ENCODE peak calls at places on chromosomes 7 and 10, in five cellular contexts. N is ovary, H is AG04450, L is upper lobe of left lung, V is ascending aorta. R is an unnamed sample.

GRCh38 chr7:18384491-18385143 is 110.9 kb upstream of the HDAC9 start:
- DNase-seq in V (no peak), N (no peak), L (no peak), H (no peak), R (no peak)

GRCh38 chr10:128958881-128959690 is 508.0 kb upstream of the MGMT start:
- DNase-seq in H (no peak), L (no peak), N (no peak), V (no peak), R (no peak)

GRCh38 chr7:27866828-27867227 is 126.9 kb downstream of the TAX1BP1 start:
- DNase-seq in L (no peak), N (no peak), V (no peak), H (no peak), R (no peak)

GRCh38 chr10:68096913-68097509 is 12.3 kb upstream of the MYPN start:
- DNase-seq in V (no peak), N (peak; percentile 27), L (no peak), H (no peak), R (no peak)

GRCh38 chr10:5411941-5412276 is 448 bp upstream of the NET1 start:
- DNase-seq in N (no peak), L (no peak), H (no peak), V (no peak), R (no peak)

GRCh38 chr7:118844748-118845147 is 620.2 kb downstream of the ANKRD7 start:
- DNase-seq in V (no peak), H (no peak), L (no peak), N (no peak), R (no peak)

GRCh38 chr10:68870545-68871104 is 30.5 kb upstream of the DDX50 start:
- DNase-seq in L (no peak), H (no peak), N (no peak), V (no peak), R (no peak)

GRCh38 chr7:16098585-16099179 is 322.7 kb downstream of the CRPPA start:
- DNase-seq in V (no peak), L (no peak), H (no peak), N (no peak), R (no peak)

GRCh38 chr10:108653466-108653865 is 1269.8 kb downstream of the XPNPEP1 start:
- DNase-seq in V (no peak), N (no peak), L (no peak), H (no peak), R (no peak)

GRCh38 chr10:68106656-68107055 is 2.6 kb upstream of the MYPN start:
- DNase-seq in N (no peak), V (no peak), L (no peak), H (peak; percentile 73), R (no peak)

GRCh38 chr10:58359541-58359940 is 24.7 kb downstream of the UBE2D1 start:
- DNase-seq in L (no peak), V (no peak), N (no peak), H (no peak), R (no peak)

GRCh38 chr10:100886946-100887345 is 25.8 kb upstream of the SLF2 start:
- DNase-seq in N (peak; percentile 78), H (no peak), L (no peak), V (no peak), R (no peak)

GRCh38 chr10:63766766-63767505 is 245.7 kb downstream of the REEP3 start:
- DNase-seq in L (no peak), N (no peak), H (no peak), V (no peak), R (no peak)

GRCh38 chr7:88169717-88170320 is 50.0 kb downstream of the SRI start:
- DNase-seq in N (no peak), L (no peak), H (no peak), V (no peak), R (no peak)

GRCh38 chr7:21256310-21256877 is 171.5 kb upstream of the SP4 start:
- DNase-seq in H (no peak), L (no peak), V (no peak), N (no peak), R (no peak)

GRCh38 chr7:140478361-140479061 is 794 bp downstream of the MKRN1 start:
- DNase-seq in L (no peak), H (no peak), V (no peak), N (peak; percentile 41), R (no peak)

GRCh38 chr7:104979167-104979841 is 34.7 kb upstream of the KMT2E start:
- DNase-seq in L (no peak), V (no peak), H (no peak), N (peak; percentile 34), R (no peak)

GRCh38 chr10:24463683-24464426 is 254.9 kb downstream of the KIAA1217 start:
- DNase-seq in H (peak; percentile 88), L (no peak), N (no peak), V (no peak), R (no peak)

GRCh38 chr10:78045237-78045636 is 11.6 kb downstream of the RPS24 start:
- DNase-seq in H (no peak), N (no peak), V (no peak), L (no peak), R (peak; percentile 35)

GRCh38 chr7:35908305-35909223 is 107.7 kb downstream of the SEPTIN7 start:
- DNase-seq in V (no peak), N (no peak), H (no peak), L (no peak), R (peak; percentile 71)

GRCh38 chr10:86446424-86446823 is 75.2 kb downstream of the WAPL start:
- DNase-seq in N (no peak), V (no peak), H (no peak), L (no peak), R (no peak)

GRCh38 chr7:102061981-102062390 is 224.7 kb upstream of the SH2B2 start:
- DNase-seq in L (no peak), H (no peak), N (no peak), V (no peak), R (no peak)

GRCh38 chr7:30556854-30557644 is 37.6 kb upstream of the GARS1 start:
- DNase-seq in V (no peak), L (no peak), N (no peak), H (no peak), R (no peak)

GRCh38 chr7:132161231-132161915 is 414.9 kb downstream of the PLXNA4 start:
- DNase-seq in L (peak; percentile 68), H (no peak), V (no peak), N (no peak), R (peak; percentile 38)

DNA sequence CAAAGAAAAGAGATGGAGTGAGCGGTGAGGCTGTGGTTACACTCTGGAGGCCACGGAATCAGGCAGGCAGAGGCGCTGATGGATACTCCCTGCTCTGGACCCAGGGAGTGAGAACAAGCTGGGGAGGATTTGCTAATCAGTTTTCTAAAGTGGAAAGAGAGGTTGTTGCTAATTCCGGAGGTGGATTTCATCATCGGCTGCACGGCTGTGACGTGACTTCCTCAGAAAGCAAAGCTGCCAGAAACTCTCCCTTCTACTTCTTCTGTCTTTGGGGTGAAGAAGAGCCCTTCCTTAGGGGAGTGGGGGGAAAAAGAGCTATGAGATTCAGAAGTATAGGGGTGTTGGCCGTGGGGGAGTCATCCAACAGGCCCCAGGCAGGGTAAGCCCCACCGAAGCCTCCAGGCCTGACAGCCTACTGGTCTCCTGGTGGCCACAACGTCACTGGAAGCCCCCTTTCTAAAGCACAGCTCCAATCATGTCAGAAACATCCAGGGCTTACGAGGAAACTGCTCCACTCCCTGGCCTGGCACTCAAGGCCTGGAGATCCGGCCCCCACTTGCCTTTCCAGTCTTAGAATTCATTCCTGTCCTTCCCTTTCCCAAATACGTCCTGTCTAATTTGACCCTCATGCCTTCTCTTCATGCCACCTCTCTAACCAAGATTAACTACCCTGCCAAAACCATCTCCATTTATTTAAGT is 114.5 kb downstream of the HIP1 start:
- DNase-seq in L (no peak), V (peak; percentile 18), H (peak; percentile 26), N (peak; percentile 57), R (no peak)
- H3K27ac ChIP-seq in L (peak overlapping the region; percentile 86), V (peak overlapping the region; percentile 86), H (peak overlapping the region; percentile 70), N (peak overlapping the region; percentile 57), R (peak overlapping the region; percentile 76)

DNA sequence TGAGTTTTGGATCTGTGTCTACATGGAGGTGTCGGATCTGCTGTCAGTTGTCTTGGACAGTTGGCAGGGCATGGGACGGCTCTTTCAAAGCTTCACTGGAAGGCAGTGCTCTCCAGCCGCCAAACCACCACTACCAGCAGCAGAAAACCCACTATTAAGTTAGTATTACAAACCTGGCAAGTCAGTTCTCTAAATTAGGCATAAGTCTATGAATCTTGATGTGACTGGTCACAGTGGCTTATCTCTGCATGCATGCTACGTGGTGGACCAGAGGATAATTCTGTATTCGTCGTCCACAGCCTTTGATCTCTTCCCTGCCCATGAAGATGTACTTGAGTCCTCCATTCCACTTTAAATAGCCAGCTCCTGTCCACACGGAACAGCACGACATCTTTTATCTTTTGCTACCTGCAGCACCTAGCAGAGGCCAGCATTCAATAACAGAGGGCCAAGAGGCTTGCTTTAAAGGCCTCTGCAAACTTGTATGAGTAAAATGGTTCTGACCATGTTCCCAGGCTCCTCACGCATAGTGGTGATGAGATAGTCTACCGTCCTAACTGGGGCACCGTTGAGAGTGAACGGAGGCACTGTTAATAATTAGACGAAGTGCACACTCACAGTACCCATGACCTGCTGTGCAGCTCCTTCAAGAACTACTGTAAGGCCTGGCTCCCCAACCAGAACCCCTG is 836 bp downstream of the GPR146 start:
- DNase-seq in L (no peak), H (no peak), V (no peak), N (no peak), R (no peak)
- H3K27ac ChIP-seq in L (peak overlapping the region; percentile 87), H (no peak overlapping the region), V (peak overlapping the region; percentile 80), N (peak overlapping the region; percentile 79), R (peak overlapping the region; percentile 91)

GRCh38 chr10:132041340-132041739 is 24.4 kb upstream of the JAKMIP3 start:
- DNase-seq in V (no peak), N (no peak), L (peak; percentile 76), H (no peak), R (no peak)
- H3K27ac ChIP-seq in V (no peak overlapping the region), N (no peak overlapping the region), L (no peak overlapping the region), H (no peak overlapping the region), R (no peak overlapping the region)

GRCh38 chr10:62377026-62377415 is 2.9 kb downstream of the ZNF365 start:
- DNase-seq in V (no peak), N (no peak), H (no peak), L (no peak), R (no peak)

GRCh38 chr10:62380002-62380401 is 5.8 kb downstream of the ZNF365 start:
- DNase-seq in V (no peak), H (peak; percentile 66), L (no peak), N (no peak), R (no peak)

GRCh38 chr10:62376064-62377025 is 2.2 kb downstream of the ZNF365 start:
- DNase-seq in H (no peak), N (no peak), L (no peak), V (no peak), R (no peak)

GRCh38 chr10:62379394-62379793 is 5.2 kb downstream of the ZNF365 start:
- DNase-seq in H (no peak), L (no peak), N (no peak), V (no peak), R (peak; percentile 41)

GRCh38 chr10:62377966-62378365 is 3.8 kb downstream of the ZNF365 start:
- DNase-seq in V (no peak), L (no peak), H (no peak), N (no peak), R (no peak)
- H3K27ac ChIP-seq in V (no peak overlapping the region), L (no peak overlapping the region), H (no peak overlapping the region), N (no peak overlapping the region), R (no peak overlapping the region)

GRCh38 chr10:103525901-103526300 is 32.4 kb downstream of the NEURL1 start:
- DNase-seq in V (no peak), L (no peak), H (no peak), N (no peak), R (no peak)
- H3K27ac ChIP-seq in V (no peak overlapping the region), L (no peak overlapping the region), H (no peak overlapping the region), N (no peak overlapping the region), R (no peak overlapping the region)

R was measured in substantia nigra.